ENCODE peak calls at places on chromosomes 11 and 22, in four cellular contexts. One of them, this sample, is unnamed.
A peak's percentile ranks its signal among the peaks of the same experiment; 100 is the strongest.

GRCh38 chr11:29343465-29344333 is 673.1 kb downstream of the KCNA4 start:
- DNase-seq in GM12878: no peak
- DNase-seq in endothelial cell of umbilical vein: peak; percentile 58
- DNase-seq in IMR-90: peak; percentile 34
- DNase-seq in this sample: peak; percentile 54

GRCh38 chr11:62545437-62546243 is 966 bp downstream of the AHNAK start:
- DNase-seq in endothelial cell of umbilical vein: peak; percentile 88
- DNase-seq in IMR-90: peak; percentile 93
- DNase-seq in GM12878: no peak
- DNase-seq in this sample: peak; percentile 88

GRCh38 chr22:28366856-28367255 is 312.8 kb downstream of the TTC28 start:
- DNase-seq in GM12878: no peak
- DNase-seq in IMR-90: no peak
- DNase-seq in endothelial cell of umbilical vein: no peak
- DNase-seq in this sample: no peak

GRCh38 chr11:73983764-73984543 is 1.3 kb upstream of the UCP2 start:
- DNase-seq in IMR-90: no peak
- DNase-seq in endothelial cell of umbilical vein: no peak
- DNase-seq in GM12878: no peak
- DNase-seq in this sample: no peak

GRCh38 chr22:37501176-37501609 is 15.0 kb upstream of the MFNG start:
- DNase-seq in IMR-90: no peak
- DNase-seq in endothelial cell of umbilical vein: peak; percentile 47
- DNase-seq in GM12878: no peak
- DNase-seq in this sample: no peak

GRCh38 chr11:123801765-123802164 is 4.4 kb downstream of the OR6M1 start:
- DNase-seq in GM12878: no peak
- DNase-seq in endothelial cell of umbilical vein: no peak
- DNase-seq in IMR-90: no peak
- DNase-seq in this sample: no peak

GRCh38 chr22:46588279-46589140 is 31.7 kb upstream of the GRAMD4 start:
- DNase-seq in endothelial cell of umbilical vein: no peak
- DNase-seq in IMR-90: no peak
- DNase-seq in GM12878: no peak
- DNase-seq in this sample: no peak

GRCh38 chr11:63212742-63213141 is 30.7 kb downstream of the SLC22A25 start:
- DNase-seq in IMR-90: no peak
- DNase-seq in endothelial cell of umbilical vein: peak; percentile 14
- DNase-seq in GM12878: no peak
- DNase-seq in this sample: peak; percentile 54

GRCh38 chr11:130636672-130637463 is 188.4 kb downstream of the ADAMTS15 start:
- DNase-seq in IMR-90: peak; percentile 92
- DNase-seq in endothelial cell of umbilical vein: peak; percentile 27
- DNase-seq in GM12878: no peak
- DNase-seq in this sample: no peak

GRCh38 chr22:24333301-24333700 is 62.7 kb downstream of the SPECC1L start:
- DNase-seq in GM12878: no peak
- DNase-seq in IMR-90: peak; percentile 90
- DNase-seq in endothelial cell of umbilical vein: no peak
- DNase-seq in this sample: no peak

GRCh38 chr11:47415949-47416472 is 7.6 kb downstream of the SLC39A13 start:
- DNase-seq in endothelial cell of umbilical vein: peak; percentile 88
- DNase-seq in GM12878: no peak
- DNase-seq in IMR-90: peak; percentile 96
- DNase-seq in this sample: peak; percentile 26

GRCh38 chr22:28670691-28671261 is 8.9 kb downstream of the TTC28 start:
- DNase-seq in GM12878: no peak
- DNase-seq in endothelial cell of umbilical vein: no peak
- DNase-seq in IMR-90: peak; percentile 4
- DNase-seq in this sample: no peak

GRCh38 chr11:118436639-118437045 is 350 bp downstream of the KMT2A start:
- DNase-seq in endothelial cell of umbilical vein: no peak
- DNase-seq in IMR-90: peak; percentile 21
- DNase-seq in GM12878: no peak
- DNase-seq in this sample: peak; percentile 43

GRCh38 chr11:2574043-2574552 is 125.7 kb downstream of the KCNQ1OT1 start:
- DNase-seq in GM12878: no peak
- DNase-seq in IMR-90: no peak
- DNase-seq in endothelial cell of umbilical vein: no peak
- DNase-seq in this sample: no peak

GRCh38 chr22:44352378-44353062 is 39.8 kb upstream of the SHISAL1 start:
- DNase-seq in GM12878: no peak
- DNase-seq in endothelial cell of umbilical vein: no peak
- DNase-seq in IMR-90: no peak
- DNase-seq in this sample: no peak

GRCh38 chr11:110430267-110431211 is 791 bp downstream of the FDX1 start:
- DNase-seq in IMR-90: peak; percentile 56
- DNase-seq in endothelial cell of umbilical vein: peak; percentile 60
- DNase-seq in GM12878: peak; percentile 8
- DNase-seq in this sample: no peak

GRCh38 chr22:48783821-48784266 is 1043.8 kb downstream of the BRD1 start:
- DNase-seq in GM12878: no peak
- DNase-seq in IMR-90: no peak
- DNase-seq in endothelial cell of umbilical vein: no peak
- DNase-seq in this sample: no peak

GRCh38 chr11:44314733-44315132 is 4.8 kb upstream of the ALX4 start:
- DNase-seq in IMR-90: no peak
- DNase-seq in endothelial cell of umbilical vein: no peak
- DNase-seq in GM12878: no peak
- DNase-seq in this sample: no peak

GRCh38 chr11:27107548-27107947 is 66.9 kb downstream of the BBOX1 start:
- DNase-seq in GM12878: no peak
- DNase-seq in IMR-90: no peak
- DNase-seq in endothelial cell of umbilical vein: no peak
- DNase-seq in this sample: no peak

GRCh38 chr11:70933986-70934583 is 318.3 kb downstream of the SHANK2 start:
- DNase-seq in IMR-90: no peak
- DNase-seq in endothelial cell of umbilical vein: no peak
- DNase-seq in GM12878: no peak
- DNase-seq in this sample: no peak

GRCh38 chr22:36823177-36823839 is 6.5 kb upstream of the PVALB start:
- DNase-seq in endothelial cell of umbilical vein: peak; percentile 71
- DNase-seq in GM12878: no peak
- DNase-seq in IMR-90: peak; percentile 5
- DNase-seq in this sample: no peak

GRCh38 chr22:18954941-18955571 is 19.0 kb upstream of the PRODH start:
- DNase-seq in IMR-90: no peak
- DNase-seq in endothelial cell of umbilical vein: no peak
- DNase-seq in GM12878: no peak
- DNase-seq in this sample: no peak

GRCh38 chr11:108571001-108571400 is 22.6 kb downstream of the EXPH5 start:
- DNase-seq in GM12878: no peak
- DNase-seq in endothelial cell of umbilical vein: no peak
- DNase-seq in IMR-90: no peak
- DNase-seq in this sample: no peak

GRCh38 chr11:122207921-122208764 is 92.1 kb upstream of the BLID start:
- DNase-seq in IMR-90: peak; percentile 87
- DNase-seq in GM12878: no peak
- DNase-seq in endothelial cell of umbilical vein: no peak
- DNase-seq in this sample: no peak

GRCh38 chr22:30609260-30610185 is 2.5 kb downstream of the TCN2 start:
- DNase-seq in IMR-90: peak; percentile 86
- DNase-seq in endothelial cell of umbilical vein: peak; percentile 82
- DNase-seq in GM12878: peak; percentile 70
- DNase-seq in this sample: peak; percentile 83

GRCh38 chr11:76233196-76233921 is 27.1 kb upstream of the WNT11 start:
- DNase-seq in GM12878: no peak
- DNase-seq in IMR-90: no peak
- DNase-seq in endothelial cell of umbilical vein: no peak
- DNase-seq in this sample: no peak

GRCh38 chr22:26489447-26490036 is 5.9 kb downstream of the SRRD start:
- DNase-seq in GM12878: no peak
- DNase-seq in IMR-90: no peak
- DNase-seq in endothelial cell of umbilical vein: no peak
- DNase-seq in this sample: no peak

GRCh38 chr11:124214027-124214426 is 26.9 kb upstream of the OR8G1 start:
- DNase-seq in IMR-90: no peak
- DNase-seq in endothelial cell of umbilical vein: no peak
- DNase-seq in GM12878: no peak
- DNase-seq in this sample: no peak

GRCh38 chr11:3977078-3977477 is 117.5 kb upstream of the RRM1 start:
- DNase-seq in IMR-90: no peak
- DNase-seq in GM12878: no peak
- DNase-seq in endothelial cell of umbilical vein: no peak
- DNase-seq in this sample: peak; percentile 46

GRCh38 chr11:3090096-3090901 is 33.1 kb upstream of the CARS1 start:
- DNase-seq in GM12878: no peak
- DNase-seq in IMR-90: no peak
- DNase-seq in endothelial cell of umbilical vein: no peak
- DNase-seq in this sample: no peak

GRCh38 chr11:125272822-125273221 is 108.3 kb downstream of the PKNOX2 start:
- DNase-seq in endothelial cell of umbilical vein: no peak
- DNase-seq in IMR-90: no peak
- DNase-seq in GM12878: no peak
- DNase-seq in this sample: no peak

GRCh38 chr11:94632356-94632755 is 65.2 kb downstream of the PIWIL4 start:
- DNase-seq in IMR-90: no peak
- DNase-seq in endothelial cell of umbilical vein: no peak
- DNase-seq in GM12878: no peak
- DNase-seq in this sample: no peak

GRCh38 chr11:117387992-117388765 is 60.5 kb downstream of the CEP164 start:
- DNase-seq in endothelial cell of umbilical vein: no peak
- DNase-seq in IMR-90: peak; percentile 77
- DNase-seq in GM12878: no peak
- DNase-seq in this sample: no peak
- H3K4me1 ChIP-seq in endothelial cell of umbilical vein: peaks cover 8% of the 10 kb centered on the region
- H3K4me1 ChIP-seq in IMR-90: peaks cover 10% of the 10 kb centered on the region
- H3K4me1 ChIP-seq in GM12878: no peaks in the 10 kb centered on the region
- H3K4me1 ChIP-seq in this sample: no peaks in the 10 kb centered on the region

DNA sequence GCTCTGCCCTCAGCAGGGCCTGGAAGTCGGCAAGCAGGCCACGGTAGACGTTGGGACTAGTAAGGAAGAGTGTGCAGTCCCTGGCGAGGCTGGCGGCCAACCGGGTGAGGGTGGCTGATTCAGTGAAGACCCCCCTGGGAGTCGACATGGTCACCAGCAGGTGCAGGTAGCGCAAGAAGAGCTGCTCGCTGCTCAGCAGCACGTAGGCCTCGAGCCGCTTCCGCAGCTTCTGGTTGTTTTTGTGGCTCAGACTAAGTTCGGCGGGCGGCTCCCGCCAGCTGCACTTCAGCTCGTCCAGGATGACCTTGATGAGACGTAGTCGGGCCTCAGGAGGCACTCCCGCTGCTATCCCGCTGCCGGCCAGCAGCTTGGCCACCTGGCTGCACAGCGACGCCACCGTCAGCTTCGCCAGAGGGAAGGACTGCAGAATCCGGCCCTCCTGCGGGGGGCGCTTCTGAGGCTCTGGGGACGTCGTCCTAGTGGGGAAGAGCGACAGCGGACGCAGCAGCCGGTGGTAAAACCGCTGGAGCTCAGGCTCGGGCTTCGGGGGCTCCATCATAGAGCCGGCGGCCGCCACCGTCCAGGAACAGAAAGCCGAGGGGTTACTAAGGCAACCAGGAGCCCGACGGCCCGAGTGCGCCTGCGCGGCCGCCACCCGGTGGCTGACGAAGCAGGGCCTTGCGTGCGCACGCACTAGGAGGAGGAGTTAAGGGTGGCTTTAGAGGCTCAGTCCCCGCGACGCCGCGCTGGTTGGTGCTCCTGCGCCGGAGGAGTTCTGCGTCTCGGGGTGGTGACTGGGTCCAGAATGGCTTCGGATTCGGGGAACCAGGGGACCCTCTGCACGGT is at the start of the genes CCDC87 and CCS:
- DNase-seq in IMR-90: peak; percentile 92
- DNase-seq in GM12878: peak; percentile 84
- DNase-seq in endothelial cell of umbilical vein: peak; percentile 97
- DNase-seq in this sample: peak; percentile 100
- TF ChIP-seq FOS in IMR-90: no peak
- TF ChIP-seq FOS in GM12878: no peak
- TF ChIP-seq FOS in endothelial cell of umbilical vein: no peak
- TF ChIP-seq FOS in this sample: no peak

GRCh38 chr11:67368621-67369020 is 4.8 kb downstream of the CLCF1 start:
- DNase-seq in GM12878: no peak
- DNase-seq in IMR-90: no peak
- DNase-seq in endothelial cell of umbilical vein: no peak
- DNase-seq in this sample: no peak
- H3K4me1 ChIP-seq in GM12878: peaks cover 19% of the 10 kb centered on the region
- H3K4me1 ChIP-seq in IMR-90: peaks cover 53% of the 10 kb centered on the region
- H3K4me1 ChIP-seq in endothelial cell of umbilical vein: peaks cover 28% of the 10 kb centered on the region
- H3K4me1 ChIP-seq in this sample: peaks cover 70% of the 10 kb centered on the region

GRCh38 chr11:115500547-115501503 is 3.4 kb downstream of the CADM1 start:
- DNase-seq in IMR-90: no peak
- DNase-seq in GM12878: no peak
- DNase-seq in endothelial cell of umbilical vein: no peak
- DNase-seq in this sample: no peak

GRCh38 chr11:115502636-115503082 is 1.6 kb downstream of the CADM1 start:
- DNase-seq in IMR-90: no peak
- DNase-seq in endothelial cell of umbilical vein: no peak
- DNase-seq in GM12878: no peak
- DNase-seq in this sample: no peak

GRCh38 chr11:115501504-115501894 is 2.7 kb downstream of the CADM1 start:
- DNase-seq in GM12878: no peak
- DNase-seq in IMR-90: no peak
- DNase-seq in endothelial cell of umbilical vein: no peak
- DNase-seq in this sample: no peak

GRCh38 chr11:115503083-115503885 is 931 bp downstream of the CADM1 start:
- DNase-seq in endothelial cell of umbilical vein: peak; percentile 22
- DNase-seq in GM12878: no peak
- DNase-seq in IMR-90: peak; percentile 71
- DNase-seq in this sample: no peak

DNA sequence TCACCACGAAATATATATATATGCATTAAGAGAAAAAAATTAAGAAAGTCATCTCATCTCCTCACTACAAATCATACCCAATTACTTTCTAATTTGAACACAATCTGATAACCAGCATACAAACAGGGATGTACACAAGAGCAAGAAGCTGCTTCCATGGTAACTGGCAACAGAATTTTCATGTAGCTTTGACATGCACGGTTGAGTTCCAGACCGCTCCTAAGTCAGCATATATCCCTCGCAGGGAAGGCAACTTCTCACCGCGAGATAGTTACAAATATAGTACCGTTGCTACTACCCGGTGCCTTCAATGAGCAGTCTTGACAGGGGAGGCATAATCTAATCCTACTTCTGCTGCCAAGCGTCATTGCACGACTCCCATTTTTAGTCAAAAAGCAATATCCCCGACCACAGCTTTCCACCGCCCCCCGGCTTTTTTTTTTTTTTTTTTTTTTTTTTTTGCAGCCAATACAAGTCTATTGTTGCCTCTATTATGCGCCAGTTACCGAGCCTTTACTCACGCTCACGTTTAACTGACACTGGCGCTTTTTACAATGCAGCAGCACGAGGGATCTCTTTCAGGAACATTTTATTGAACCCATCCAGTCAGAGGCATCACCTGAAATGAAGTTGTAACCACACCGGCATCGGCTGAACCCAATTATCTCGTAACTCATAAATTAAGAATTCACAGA is 2.2 kb downstream of the CADM1 start:
- DNase-seq in endothelial cell of umbilical vein: no peak
- DNase-seq in GM12878: peak; percentile 20
- DNase-seq in IMR-90: peak; percentile 21
- DNase-seq in this sample: no peak
- TF ChIP-seq FOS in endothelial cell of umbilical vein: no peak
- TF ChIP-seq FOS in GM12878: no peak
- TF ChIP-seq FOS in IMR-90: no peak
- TF ChIP-seq FOS in this sample: no peak

This sample was measured in K562.